ENCODE peak calls at places on chromosomes 1 and 21, in four cellular contexts. One of them, this sample, is unnamed.

GRCh38 chr1:99647460-99647859 is 1.5 kb downstream of the PALMD start:
- DNase-seq in endothelial cell: no peak
- DNase-seq in fibroblast of lung: no peak
- DNase-seq in heart left ventricle: no peak
- DNase-seq in this sample: no peak

GRCh38 chr1:157363660-157364140 is 188.6 kb downstream of the FCRL5 start:
- DNase-seq in endothelial cell: peak
- DNase-seq in fibroblast of lung: peak
- DNase-seq in heart left ventricle: no peak
- DNase-seq in this sample: peak

GRCh38 chr1:228009116-228009827 is 2.5 kb downstream of the WNT3A start:
- DNase-seq in endothelial cell: no peak
- DNase-seq in fibroblast of lung: no peak
- DNase-seq in heart left ventricle: no peak
- DNase-seq in this sample: no peak

GRCh38 chr1:228210076-228210651 is 2.3 kb downstream of the OBSCN start:
- DNase-seq in endothelial cell: no peak
- DNase-seq in fibroblast of lung: no peak
- DNase-seq in heart left ventricle: no peak
- DNase-seq in this sample: no peak

GRCh38 chr1:223738465-223739365 is 26.4 kb downstream of the CAPN2 start:
- DNase-seq in endothelial cell: no peak
- DNase-seq in fibroblast of lung: no peak
- DNase-seq in heart left ventricle: no peak
- DNase-seq in this sample: no peak

GRCh38 chr21:45333583-45334121 is 46.0 kb upstream of the POFUT2 start:
- DNase-seq in endothelial cell: no peak
- DNase-seq in fibroblast of lung: no peak
- DNase-seq in heart left ventricle: peak
- DNase-seq in this sample: no peak

GRCh38 chr1:150981177-150981804 is 801 bp upstream of the ANXA9 start:
- DNase-seq in endothelial cell: peak
- DNase-seq in fibroblast of lung: no peak
- DNase-seq in heart left ventricle: no peak
- DNase-seq in this sample: no peak

GRCh38 chr1:183942933-183943693 is 94.4 kb downstream of the COLGALT2 start:
- DNase-seq in endothelial cell: no peak
- DNase-seq in fibroblast of lung: peak
- DNase-seq in heart left ventricle: no peak
- DNase-seq in this sample: peak

GRCh38 chr1:53766194-53766748 is 27.3 kb upstream of the GLIS1 start:
- DNase-seq in endothelial cell: no peak
- DNase-seq in fibroblast of lung: no peak
- DNase-seq in heart left ventricle: no peak
- DNase-seq in this sample: no peak

GRCh38 chr1:227447531-227447990 is 115.8 kb upstream of the ZNF678 start:
- DNase-seq in endothelial cell: peak
- DNase-seq in fibroblast of lung: peak
- DNase-seq in heart left ventricle: peak
- DNase-seq in this sample: peak

GRCh38 chr1:110390692-110391232 is at the start of gene SLC16A4:
- DNase-seq in endothelial cell: peak
- DNase-seq in fibroblast of lung: peak
- DNase-seq in heart left ventricle: no peak
- DNase-seq in this sample: peak

GRCh38 chr21:45323487-45324380 is 36.0 kb upstream of the POFUT2 start:
- DNase-seq in endothelial cell: no peak
- DNase-seq in fibroblast of lung: peak
- DNase-seq in heart left ventricle: peak
- DNase-seq in this sample: peak

GRCh38 chr1:192958871-192959270 is 100.3 kb downstream of the UCHL5 start:
- DNase-seq in endothelial cell: no peak
- DNase-seq in fibroblast of lung: peak
- DNase-seq in heart left ventricle: no peak
- DNase-seq in this sample: peak

GRCh38 chr1:3403388-3404179 is 50.9 kb upstream of the ARHGEF16 start:
- DNase-seq in endothelial cell: peak
- DNase-seq in fibroblast of lung: no peak
- DNase-seq in heart left ventricle: no peak
- DNase-seq in this sample: no peak

GRCh38 chr21:39799178-39799577 is 54.2 kb downstream of the IGSF5 start:
- DNase-seq in endothelial cell: no peak
- DNase-seq in fibroblast of lung: no peak
- DNase-seq in heart left ventricle: no peak
- DNase-seq in this sample: no peak

GRCh38 chr21:44701023-44701400 is 4.0 kb downstream of the KRTAP10-12 start:
- DNase-seq in endothelial cell: no peak
- DNase-seq in fibroblast of lung: no peak
- DNase-seq in heart left ventricle: no peak
- DNase-seq in this sample: no peak

GRCh38 chr1:55204997-55205396 is 10.2 kb downstream of the USP24 start:
- DNase-seq in endothelial cell: no peak
- DNase-seq in fibroblast of lung: peak
- DNase-seq in heart left ventricle: no peak
- DNase-seq in this sample: no peak

GRCh38 chr1:84701366-84701765 is 11.1 kb upstream of the SSX2IP start:
- DNase-seq in endothelial cell: no peak
- DNase-seq in fibroblast of lung: no peak
- DNase-seq in heart left ventricle: no peak
- DNase-seq in this sample: peak

GRCh38 chr1:180933141-180933540 is 20.4 kb downstream of the KIAA1614 start:
- DNase-seq in endothelial cell: no peak
- DNase-seq in fibroblast of lung: no peak
- DNase-seq in heart left ventricle: no peak
- DNase-seq in this sample: no peak

GRCh38 chr1:224616761-224617409 is 768 bp downstream of the CNIH3 start:
- DNase-seq in endothelial cell: peak
- DNase-seq in fibroblast of lung: peak
- DNase-seq in heart left ventricle: no peak
- DNase-seq in this sample: no peak

GRCh38 chr1:203934027-203934426 is 72.6 kb downstream of the SNRPE start:
- DNase-seq in endothelial cell: no peak
- DNase-seq in fibroblast of lung: no peak
- DNase-seq in heart left ventricle: no peak
- DNase-seq in this sample: no peak

GRCh38 chr1:20445956-20446355 is 40.1 kb downstream of the CAMK2N1 start:
- DNase-seq in endothelial cell: no peak
- DNase-seq in fibroblast of lung: no peak
- DNase-seq in heart left ventricle: no peak
- DNase-seq in this sample: no peak

GRCh38 chr1:162632234-162632666 is at the start of gene DDR2:
- DNase-seq in endothelial cell: no peak
- DNase-seq in fibroblast of lung: peak
- DNase-seq in heart left ventricle: no peak
- DNase-seq in this sample: peak

DNA sequence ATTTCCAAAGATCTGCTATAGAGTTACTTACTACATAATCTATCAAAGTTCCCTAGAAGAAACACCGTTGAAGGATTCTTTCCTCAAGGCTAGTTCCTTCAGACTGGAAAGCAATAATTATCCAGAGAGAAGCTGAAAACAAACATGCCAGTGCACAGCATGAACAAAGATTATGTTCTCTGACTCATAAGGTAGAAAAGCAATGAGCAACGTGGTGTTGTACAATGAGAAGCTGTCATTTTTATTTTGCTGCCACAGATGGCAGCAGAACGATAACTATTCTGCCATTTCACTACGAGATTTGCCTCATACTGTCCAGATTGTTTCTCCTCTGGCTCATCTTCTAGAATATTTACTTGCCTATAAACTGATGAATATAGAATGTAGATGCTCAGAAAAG is 10.7 kb downstream of the EXTL2 start:
- DNase-seq in endothelial cell: no peak
- DNase-seq in fibroblast of lung: peak
- DNase-seq in heart left ventricle: no peak
- DNase-seq in this sample: peak
- TF ChIP-seq CTCF in endothelial cell: no peak
- TF ChIP-seq CTCF in fibroblast of lung: no peak
- TF ChIP-seq CTCF in heart left ventricle: no peak
- TF ChIP-seq CTCF in this sample: no peak

DNA sequence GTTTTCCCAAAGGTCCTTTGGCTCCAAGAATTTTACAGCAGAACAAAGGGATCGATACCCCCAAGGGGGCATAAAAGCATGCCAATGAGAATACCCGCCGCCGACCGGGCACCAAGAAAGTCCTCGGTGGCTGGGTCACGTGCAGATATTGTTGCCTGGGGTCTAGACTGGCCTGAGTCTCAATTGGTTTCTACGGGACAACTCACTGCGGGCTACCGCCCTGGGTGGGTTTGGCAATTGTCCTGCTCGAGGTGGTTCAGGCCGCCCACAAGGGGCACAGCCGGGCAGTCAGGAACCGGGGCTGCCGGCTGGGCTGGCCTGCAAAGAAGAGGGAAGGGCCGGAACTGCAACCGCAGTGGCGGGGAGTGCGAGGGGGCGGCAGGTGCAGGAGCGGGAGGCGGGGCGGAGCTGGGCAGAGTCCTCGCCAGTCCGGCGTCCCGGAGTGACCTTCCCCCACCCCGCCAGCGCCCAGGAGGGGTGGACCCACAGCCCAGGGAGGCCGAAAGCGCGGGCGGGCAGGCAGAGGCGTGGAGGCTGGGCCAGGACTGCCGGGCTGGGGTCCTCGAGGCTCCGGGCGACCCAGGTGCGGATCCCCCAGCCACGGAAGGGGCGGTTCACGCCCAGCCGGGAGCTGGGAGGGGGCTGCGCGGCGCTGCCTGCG is 926 bp upstream of the ATP1B1 start:
- DNase-seq in endothelial cell: peak
- DNase-seq in fibroblast of lung: no peak
- DNase-seq in heart left ventricle: peak
- DNase-seq in this sample: no peak
- TF ChIP-seq CTCF in endothelial cell: no peak
- TF ChIP-seq CTCF in fibroblast of lung: no peak
- TF ChIP-seq CTCF in heart left ventricle: no peak
- TF ChIP-seq CTCF in this sample: no peak

GRCh38 chr1:33182452-33182851 is 609 bp upstream of the TRIM62 start:
- DNase-seq in endothelial cell: no peak
- DNase-seq in fibroblast of lung: peak
- DNase-seq in heart left ventricle: peak
- DNase-seq in this sample: peak

GRCh38 chr1:33182896-33183295 is 1.1 kb upstream of the TRIM62 start:
- DNase-seq in endothelial cell: no peak
- DNase-seq in fibroblast of lung: no peak
- DNase-seq in heart left ventricle: no peak
- DNase-seq in this sample: no peak

GRCh38 chr1:33180226-33181037 is 1.4 kb downstream of the TRIM62 start:
- DNase-seq in endothelial cell: peak
- DNase-seq in fibroblast of lung: peak
- DNase-seq in heart left ventricle: peak
- DNase-seq in this sample: peak

GRCh38 chr1:33181906-33182305 is at the start of gene TRIM62:
- DNase-seq in endothelial cell: peak
- DNase-seq in fibroblast of lung: peak
- DNase-seq in heart left ventricle: peak
- DNase-seq in this sample: peak

GRCh38 chr1:33181038-33181861 is 593 bp downstream of the TRIM62 start:
- DNase-seq in endothelial cell: peak
- DNase-seq in fibroblast of lung: peak
- DNase-seq in heart left ventricle: peak
- DNase-seq in this sample: peak
- TF ChIP-seq CTCF in endothelial cell: no peak
- TF ChIP-seq CTCF in fibroblast of lung: no peak
- TF ChIP-seq CTCF in heart left ventricle: no peak
- TF ChIP-seq CTCF in this sample: no peak

GRCh38 chr1:16236091-16236494 is 890 bp downstream of the CPLANE2 start:
- DNase-seq in endothelial cell: no peak
- DNase-seq in fibroblast of lung: no peak
- DNase-seq in heart left ventricle: no peak
- DNase-seq in this sample: no peak
- TF ChIP-seq CTCF in endothelial cell: peak
- TF ChIP-seq CTCF in fibroblast of lung: no peak
- TF ChIP-seq CTCF in heart left ventricle: no peak
- TF ChIP-seq CTCF in this sample: peak

GRCh38 chr1:200267458-200267857 is 142.4 kb downstream of the ZNF281 start:
- DNase-seq in endothelial cell: no peak
- DNase-seq in fibroblast of lung: no peak
- DNase-seq in heart left ventricle: no peak
- DNase-seq in this sample: no peak
- TF ChIP-seq CTCF in endothelial cell: no peak
- TF ChIP-seq CTCF in fibroblast of lung: no peak
- TF ChIP-seq CTCF in heart left ventricle: no peak
- TF ChIP-seq CTCF in this sample: no peak

GRCh38 chr1:113976609-113977278 is 2.5 kb upstream of the OLFML3 start:
- DNase-seq in endothelial cell: no peak
- DNase-seq in fibroblast of lung: peak
- DNase-seq in heart left ventricle: no peak
- DNase-seq in this sample: peak
- TF ChIP-seq CTCF in endothelial cell: peak
- TF ChIP-seq CTCF in fibroblast of lung: peak
- TF ChIP-seq CTCF in heart left ventricle: peak
- TF ChIP-seq CTCF in this sample: peak

DNA sequence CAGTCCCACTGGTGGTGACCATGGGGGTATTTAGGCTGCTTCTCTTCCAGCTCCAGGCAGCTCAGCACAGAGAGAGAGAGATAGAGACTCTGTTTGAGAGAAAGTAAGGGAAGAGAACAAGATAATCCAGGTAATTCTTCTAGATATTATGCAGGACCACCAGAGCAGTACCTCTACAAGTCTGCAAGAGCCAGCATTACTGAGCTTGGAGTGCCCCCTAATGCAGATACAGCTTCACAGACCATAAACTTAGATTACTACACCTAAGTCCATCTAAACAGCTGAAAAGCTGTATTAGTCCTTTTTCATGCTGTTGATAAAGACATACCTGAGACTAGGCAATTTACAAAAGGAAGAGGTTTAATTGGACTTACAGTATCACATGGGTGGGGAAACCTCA is 570.3 kb downstream of the LRRIQ3 start:
- DNase-seq in endothelial cell: no peak
- DNase-seq in fibroblast of lung: no peak
- DNase-seq in heart left ventricle: no peak
- DNase-seq in this sample: no peak
- TF ChIP-seq CTCF in endothelial cell: no peak
- TF ChIP-seq CTCF in fibroblast of lung: no peak
- TF ChIP-seq CTCF in heart left ventricle: no peak
- TF ChIP-seq CTCF in this sample: no peak

GRCh38 chr1:23722652-23723051 is 20.6 kb upstream of the ELOA start:
- DNase-seq in endothelial cell: no peak
- DNase-seq in fibroblast of lung: no peak
- DNase-seq in heart left ventricle: no peak
- DNase-seq in this sample: no peak

GRCh38 chr1:23720256-23720995 is 22.8 kb upstream of the ELOA start:
- DNase-seq in endothelial cell: no peak
- DNase-seq in fibroblast of lung: no peak
- DNase-seq in heart left ventricle: no peak
- DNase-seq in this sample: no peak

GRCh38 chr1:23719162-23719820 is 24.0 kb upstream of the ELOA start:
- DNase-seq in endothelial cell: no peak
- DNase-seq in fibroblast of lung: peak
- DNase-seq in heart left ventricle: no peak
- DNase-seq in this sample: no peak

GRCh38 chr1:23718482-23718881 is 24.8 kb upstream of the ELOA start:
- DNase-seq in endothelial cell: peak
- DNase-seq in fibroblast of lung: peak
- DNase-seq in heart left ventricle: no peak
- DNase-seq in this sample: peak
- TF ChIP-seq CTCF in endothelial cell: peak
- TF ChIP-seq CTCF in fibroblast of lung: peak
- TF ChIP-seq CTCF in heart left ventricle: peak
- TF ChIP-seq CTCF in this sample: peak